ENCODE peak calls at places on chromosomes 16 and 17, in five cellular contexts. Y is right atrium auricular region, O is brain microvascular endothelial cell, B is AG04450, E is fibroblast of the aortic adventitia. F is an unnamed sample.
A peak's percentile ranks its signal among the peaks of the same experiment; 100 is the strongest.

GRCh38 chr17:81379523-81379942 is 15.7 kb upstream of the BAHCC1 start:
- DNase-seq in Y (no peak), O (no peak), B (no peak), E (no peak), F (no peak)

GRCh38 chr17:32491371-32492280 is 4.8 kb downstream of the CDK5R1 start:
- DNase-seq in Y (no peak), O (no peak), B (no peak), E (no peak), F (no peak)

GRCh38 chr16:66344533-66345145 is 21.9 kb upstream of the CDH5 start:
- DNase-seq in Y (no peak), O (peak; percentile 45), B (no peak), E (peak; percentile 68), F (no peak)

GRCh38 chr17:78347453-78347852 is 12.4 kb downstream of the SOCS3 start:
- DNase-seq in Y (no peak), O (no peak), B (no peak), E (no peak), F (no peak)

GRCh38 chr17:35733366-35733765 is 1.9 kb downstream of the RASL10B start:
- DNase-seq in Y (no peak), O (no peak), B (no peak), E (no peak), F (no peak)

GRCh38 chr17:42494673-42495072 is 36.0 kb downstream of the ATP6V0A1 start:
- DNase-seq in Y (no peak), O (no peak), B (no peak), E (no peak), F (no peak)

GRCh38 chr17:61678339-61678738 is 87.3 kb upstream of the NACA2 start:
- DNase-seq in Y (no peak), O (no peak), B (no peak), E (no peak), F (no peak)

GRCh38 chr16:53529529-53529928 is 26.5 kb upstream of the AKTIP start:
- DNase-seq in Y (no peak), O (no peak), B (no peak), E (no peak), F (no peak)

GRCh38 chr16:49833055-49833454 is 22.9 kb downstream of the ZNF423 start:
- DNase-seq in Y (peak; percentile 88), O (no peak), B (no peak), E (peak; percentile 62), F (no peak)

GRCh38 chr17:79215631-79216030 is 141.0 kb downstream of the ENGASE start:
- DNase-seq in Y (no peak), O (no peak), B (no peak), E (no peak), F (no peak)

GRCh38 chr16:62041401-62041800 is 5.2 kb upstream of the CDH8 start:
- DNase-seq in Y (no peak), O (peak; percentile 65), B (no peak), E (no peak), F (no peak)

GRCh38 chr17:3659541-3660111 is 8.8 kb downstream of the TAX1BP3 start:
- DNase-seq in Y (peak; percentile 86), O (peak; percentile 75), B (peak; percentile 45), E (peak; percentile 97), F (no peak)

GRCh38 chr16:62036101-62036806 is at the start of gene CDH8:
- DNase-seq in Y (no peak), O (peak; percentile 36), B (no peak), E (no peak), F (peak; percentile 70)

GRCh38 chr17:76152580-76152979 is 11.5 kb upstream of the FOXJ1 start:
- DNase-seq in Y (no peak), O (no peak), B (no peak), E (no peak), F (no peak)

GRCh38 chr16:88347656-88348376 is 34.9 kb upstream of the ZNF469 start:
- DNase-seq in Y (no peak), O (no peak), B (no peak), E (no peak), F (no peak)

GRCh38 chr16:53839150-53839549 is 135.2 kb downstream of the FTO start:
- DNase-seq in Y (no peak), O (no peak), B (no peak), E (no peak), F (no peak)

GRCh38 chr17:28735242-28735722 is 6.7 kb downstream of the NEK8 start:
- DNase-seq in Y (no peak), O (peak; percentile 26), B (no peak), E (no peak), F (no peak)

GRCh38 chr17:80001376-80001775 is 34.3 kb downstream of the TBC1D16 start:
- DNase-seq in Y (no peak), O (no peak), B (no peak), E (no peak), F (no peak)

GRCh38 chr17:7323731-7324437 is 5.3 kb downstream of the NEURL4 start:
- DNase-seq in Y (no peak), O (peak; percentile 42), B (no peak), E (peak; percentile 31), F (peak; percentile 51)

GRCh38 chr16:75088226-75088625 is 28.4 kb downstream of the LDHD start:
- DNase-seq in Y (no peak), O (no peak), B (no peak), E (peak; percentile 31), F (no peak)

GRCh38 chr17:9905902-9906301 is 831 bp upstream of the RCVRN start:
- DNase-seq in Y (no peak), O (no peak), B (no peak), E (no peak), F (no peak)

GRCh38 chr16:53626816-53627215 is 76.8 kb downstream of the RPGRIP1L start:
- DNase-seq in Y (no peak), O (no peak), B (no peak), E (no peak), F (no peak)

GRCh38 chr17:44354582-44355309 is 8.9 kb downstream of the FAM171A2 start:
- DNase-seq in Y (no peak), O (no peak), B (no peak), E (no peak), F (peak; percentile 80)

GRCh38 chr16:23365602-23366240 is 63.6 kb downstream of the SCNN1B start:
- DNase-seq in Y (no peak), O (no peak), B (no peak), E (no peak), F (no peak)

GRCh38 chr17:67105213-67105612 is 60.9 kb downstream of the CACNG1 start:
- DNase-seq in Y (no peak), O (peak; percentile 34), B (no peak), E (peak; percentile 86), F (no peak)

GRCh38 chr17:48471807-48472484 is 41.9 kb upstream of the SKAP1 start:
- DNase-seq in Y (no peak), O (no peak), B (no peak), E (no peak), F (peak; percentile 49)

GRCh38 chr16:19804538-19805323 is 79.9 kb downstream of the GPRC5B start:
- DNase-seq in Y (peak; percentile 67), O (no peak), B (no peak), E (no peak), F (no peak)

GRCh38 chr17:34781571-34782108 is 179.6 kb downstream of the CCT6B start:
- DNase-seq in Y (no peak), O (no peak), B (no peak), E (no peak), F (no peak)

GRCh38 chr17:15475620-15476354 is 8.4 kb upstream of the CDRT4 start:
- DNase-seq in Y (no peak), O (no peak), B (no peak), E (peak; percentile 81), F (no peak)

GRCh38 chr16:27374231-27374793 is 27.7 kb upstream of the IL21R start:
- DNase-seq in Y (no peak), O (no peak), B (no peak), E (no peak), F (no peak)

GRCh38 chr17:55820675-55821074 is 69.8 kb downstream of the PCTP start:
- DNase-seq in Y (no peak), O (no peak), B (no peak), E (no peak), F (no peak)

GRCh38 chr17:65809366-65809765 is 247.9 kb upstream of the AXIN2 start:
- DNase-seq in Y (no peak), O (no peak), B (no peak), E (no peak), F (no peak)

GRCh38 chr16:75928295-75928694 is 202.0 kb upstream of the CPHXL start:
- DNase-seq in Y (no peak), O (no peak), B (no peak), E (no peak), F (no peak)

GRCh38 chr16:14289692-14290340 is 218.7 kb downstream of the MRTFB start:
- DNase-seq in Y (peak; percentile 16), O (no peak), B (no peak), E (no peak), F (peak; percentile 29)

GRCh38 chr17:18363021-18363941 is at the start of gene SHMT1:
- DNase-seq in Y (peak; percentile 95), O (peak; percentile 73), B (peak; percentile 41), E (peak; percentile 80), F (peak; percentile 90)

GRCh38 chr16:85056211-85056748 is 28.7 kb downstream of the KIAA0513 start:
- DNase-seq in Y (peak; percentile 75), O (no peak), B (no peak), E (peak; percentile 43), F (no peak)
- TF ChIP-seq CTCF in Y (peak; percentile 32), O (peak; percentile 72), B (peak; percentile 56), E (peak; percentile 53), F (no peak)

GRCh38 chr16:29807426-29808218 is 1.3 kb downstream of the MAZ start:
- DNase-seq in Y (peak; percentile 91), O (peak; percentile 89), B (peak; percentile 76), E (peak; percentile 91), F (peak; percentile 67)
- TF ChIP-seq CTCF in Y (no peak), O (peak; percentile 65), B (peak; percentile 62), E (peak; percentile 58), F (peak; percentile 36)

GRCh38 chr17:82677353-82677925 is 21.1 kb downstream of the RAB40B start:
- DNase-seq in Y (no peak), O (no peak), B (no peak), E (no peak), F (no peak)
- TF ChIP-seq CTCF in Y (no peak), O (no peak), B (no peak), E (no peak), F (no peak)

DNA sequence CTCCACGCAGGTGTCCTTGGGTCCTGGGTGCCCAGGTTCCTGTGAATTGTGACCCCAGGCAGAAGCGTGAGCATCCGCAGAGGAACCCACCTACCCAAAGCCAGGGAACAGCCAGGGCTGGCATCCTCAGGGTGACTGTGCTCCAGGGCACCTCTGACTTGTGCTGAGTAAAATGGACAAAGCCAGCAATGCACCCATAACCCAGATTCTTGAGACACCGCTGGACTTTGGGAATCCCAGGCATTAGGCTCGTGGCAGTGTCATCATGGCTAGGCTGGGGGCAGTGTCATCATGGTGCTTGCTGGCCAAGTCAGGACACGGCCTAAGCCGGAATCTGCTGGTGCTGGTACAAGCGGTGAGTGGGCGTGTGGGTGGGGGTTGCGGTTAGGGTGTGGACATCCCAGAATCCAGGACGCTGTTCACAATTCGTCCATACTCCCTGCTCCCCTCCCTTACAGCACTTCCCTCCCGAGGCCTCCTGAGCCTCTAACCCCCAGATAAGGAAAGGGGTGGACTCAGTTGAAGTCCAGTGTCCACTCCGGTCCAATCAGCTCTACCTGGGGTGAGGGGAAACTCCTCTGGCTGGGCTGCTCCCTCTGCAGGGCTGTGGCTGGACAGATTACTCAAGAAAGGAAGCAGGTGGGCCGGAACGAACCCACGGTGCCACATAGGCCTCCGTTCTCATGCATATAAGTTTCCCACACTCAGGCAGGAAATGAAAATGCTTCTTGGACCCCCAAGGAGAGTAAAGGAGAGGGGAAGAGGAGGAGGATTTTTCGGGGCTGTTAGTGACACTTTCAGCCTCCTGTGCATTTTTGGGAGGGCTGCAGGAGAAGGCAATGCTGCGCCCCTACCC is 138.9 kb downstream of the SEC14L1 start:
- DNase-seq in Y (no peak), O (no peak), B (no peak), E (peak; percentile 51), F (no peak)
- TF ChIP-seq CTCF in Y (no peak), O (no peak), B (no peak), E (no peak), F (no peak)